ENCODE peak calls at places on chromosomes 3 and 15, in eight cellular contexts. O, G, U, Z, H, X, C and P are unnamed samples.

GRCh38 chr3:125382323-125382722 is 7.2 kb upstream of the ZNF148 start:
- DNase-seq in O (no peak), G (peak; percentile 25), U (no peak), Z (no peak), H (no peak), X (no peak), C (no peak), P (no peak)

GRCh38 chr3:45986303-45986982 is 9.2 kb downstream of the FYCO1 start:
- DNase-seq in O (no peak), G (peak; percentile 81), U (peak; percentile 67), Z (peak; percentile 76), H (peak; percentile 85), X (no peak), C (no peak), P (no peak)

GRCh38 chr3:55771503-55771902 is 284.4 kb upstream of the WNT5A start:
- DNase-seq in O (no peak), G (no peak), U (no peak), Z (no peak), H (no peak), X (no peak), C (no peak), P (no peak)

GRCh38 chr3:14235896-14236295 is 57.3 kb downstream of the LSM3 start:
- DNase-seq in O (no peak), G (no peak), U (peak; percentile 84), Z (no peak), H (peak; percentile 24), X (no peak), C (no peak), P (no peak)

GRCh38 chr15:77027697-77028450 is 32.9 kb downstream of the PSTPIP1 start:
- DNase-seq in O (no peak), G (no peak), U (no peak), Z (peak; percentile 18), H (no peak), X (no peak), C (peak; percentile 63), P (peak; percentile 36)

GRCh38 chr3:124764746-124765145 is 34.5 kb downstream of the UMPS start:
- DNase-seq in O (peak; percentile 6), G (no peak), U (no peak), Z (no peak), H (no peak), X (no peak), C (no peak), P (no peak)

GRCh38 chr15:64348455-64348854 is 7.5 kb downstream of the CSNK1G1 start:
- DNase-seq in O (no peak), G (no peak), U (peak; percentile 39), Z (peak; percentile 17), H (peak; percentile 43), X (no peak), C (no peak), P (no peak)

GRCh38 chr15:20106026-20106425 is 435.6 kb downstream of the GOLGA6L6 start:
- DNase-seq in O (no peak), G (no peak), U (no peak), Z (no peak), H (no peak), X (no peak), C (peak; percentile 1), P (peak; percentile 33)

GRCh38 chr15:91261345-91261744 is 161.3 kb downstream of the SV2B start:
- DNase-seq in O (no peak), G (no peak), U (no peak), Z (no peak), H (no peak), X (no peak), C (no peak), P (no peak)

GRCh38 chr3:154314152-154314551 is 10.1 kb downstream of the DHX36 start:
- DNase-seq in O (no peak), G (no peak), U (no peak), Z (no peak), H (no peak), X (no peak), C (no peak), P (no peak)

GRCh38 chr3:47259114-47259513 is 23.5 kb downstream of the KIF9 start:
- DNase-seq in O (no peak), G (no peak), U (no peak), Z (no peak), H (no peak), X (no peak), C (no peak), P (no peak)

GRCh38 chr3:129016725-129017530 is 15.8 kb downstream of the EFCC1 start:
- DNase-seq in O (no peak), G (no peak), U (no peak), Z (no peak), H (no peak), X (no peak), C (no peak), P (no peak)

GRCh38 chr3:128878556-128879124 is 780 bp upstream of the ACAD9 start:
- DNase-seq in O (no peak), G (peak; percentile 80), U (peak; percentile 66), Z (peak; percentile 74), H (peak; percentile 90), X (no peak), C (peak; percentile 60), P (no peak)

GRCh38 chr3:95197661-95198060 is 1134.8 kb downstream of the NSUN3 start:
- DNase-seq in O (no peak), G (no peak), U (no peak), Z (no peak), H (no peak), X (no peak), C (no peak), P (no peak)

GRCh38 chr15:87863152-87863551 is 393.4 kb downstream of the NTRK3 start:
- DNase-seq in O (no peak), G (no peak), U (no peak), Z (no peak), H (peak; percentile 32), X (no peak), C (no peak), P (no peak)

GRCh38 chr3:36993326-36994283 is at the start of gene MLH1:
- DNase-seq in O (no peak), G (peak; percentile 90), U (peak; percentile 100), Z (peak; percentile 100), H (peak; percentile 96), X (no peak), C (peak; percentile 100), P (peak; percentile 93)

GRCh38 chr15:81432179-81432578 is 58.2 kb upstream of the TMC3 start:
- DNase-seq in O (no peak), G (no peak), U (no peak), Z (no peak), H (no peak), X (no peak), C (no peak), P (no peak)

GRCh38 chr15:43266834-43267233 is at the start of gene TGM5:
- DNase-seq in O (no peak), G (no peak), U (no peak), Z (no peak), H (no peak), X (no peak), C (peak; percentile 10), P (no peak)

GRCh38 chr15:48865387-48866079 is 12.4 kb upstream of the EID1 start:
- DNase-seq in O (no peak), G (peak; percentile 89), U (peak; percentile 35), Z (no peak), H (peak; percentile 65), X (no peak), C (peak; percentile 3), P (no peak)

GRCh38 chr3:67598814-67599556 is 55.4 kb downstream of the SUCLG2 start:
- DNase-seq in O (no peak), G (no peak), U (no peak), Z (no peak), H (no peak), X (no peak), C (no peak), P (no peak)

GRCh38 chr3:181727122-181728036 is 15.7 kb downstream of the SOX2 start:
- DNase-seq in O (no peak), G (no peak), U (no peak), Z (no peak), H (no peak), X (no peak), C (peak; percentile 76), P (no peak)

GRCh38 chr15:84826369-84826823 is 9.2 kb downstream of the ALPK3 start:
- DNase-seq in O (no peak), G (no peak), U (peak; percentile 26), Z (no peak), H (peak; percentile 25), X (no peak), C (peak; percentile 71), P (no peak)

GRCh38 chr15:63852407-63852806 is 18.7 kb upstream of the HERC1 start:
- DNase-seq in O (no peak), G (no peak), U (no peak), Z (no peak), H (no peak), X (no peak), C (no peak), P (no peak)

GRCh38 chr3:127680146-127680661 is 7.5 kb downstream of the ABTB1 start:
- DNase-seq in O (no peak), G (no peak), U (no peak), Z (no peak), H (no peak), X (no peak), C (peak; percentile 0), P (peak; percentile 11)

GRCh38 chr3:133408961-133409360 is 9.1 kb downstream of the BFSP2 start:
- DNase-seq in O (no peak), G (peak; percentile 30), U (peak; percentile 87), Z (no peak), H (peak; percentile 65), X (no peak), C (no peak), P (no peak)

GRCh38 chr3:13575459-13576061 is 26.6 kb downstream of the FBLN2 start:
- DNase-seq in O (no peak), G (no peak), U (no peak), Z (no peak), H (no peak), X (no peak), C (no peak), P (no peak)